ENCODE peak calls at places on chromosomes 5 and 9, in eight cellular contexts. One of them, this sample, is unnamed.

GRCh38 chr5:134403951-134404350 is 7.7 kb downstream of the CDKN2AIPNL start:
- DNase-seq in WERI-Rb-1: no peak
- DNase-seq in dorsolateral prefrontal cortex: no peak
- DNase-seq in heart left ventricle: no peak
- DNase-seq in A549: no peak
- DNase-seq in astrocyte: no peak
- DNase-seq in CD8-positive, alpha-beta T cell: no peak
- DNase-seq in IMR-90: no peak
- DNase-seq in this sample: no peak

GRCh38 chr5:95841914-95842812 is 19.6 kb upstream of the GLRX start:
- DNase-seq in heart left ventricle: no peak
- DNase-seq in IMR-90: peak
- DNase-seq in CD8-positive, alpha-beta T cell: no peak
- DNase-seq in A549: peak
- DNase-seq in WERI-Rb-1: no peak
- DNase-seq in astrocyte: no peak
- DNase-seq in dorsolateral prefrontal cortex: no peak
- DNase-seq in this sample: no peak

GRCh38 chr5:151072234-151073025 is 8.4 kb downstream of the TNIP1 start:
- DNase-seq in dorsolateral prefrontal cortex: no peak
- DNase-seq in CD8-positive, alpha-beta T cell: no peak
- DNase-seq in A549: peak
- DNase-seq in IMR-90: peak
- DNase-seq in astrocyte: peak
- DNase-seq in heart left ventricle: no peak
- DNase-seq in WERI-Rb-1: no peak
- DNase-seq in this sample: no peak

GRCh38 chr5:142904421-142904820 is 134.2 kb downstream of the ARHGAP26 start:
- DNase-seq in IMR-90: no peak
- DNase-seq in astrocyte: peak
- DNase-seq in WERI-Rb-1: no peak
- DNase-seq in A549: no peak
- DNase-seq in CD8-positive, alpha-beta T cell: no peak
- DNase-seq in dorsolateral prefrontal cortex: no peak
- DNase-seq in heart left ventricle: no peak
- DNase-seq in this sample: no peak

GRCh38 chr5:151255621-151256286 is 2.8 kb downstream of the GM2A start:
- DNase-seq in WERI-Rb-1: no peak
- DNase-seq in CD8-positive, alpha-beta T cell: no peak
- DNase-seq in IMR-90: no peak
- DNase-seq in dorsolateral prefrontal cortex: no peak
- DNase-seq in astrocyte: no peak
- DNase-seq in A549: no peak
- DNase-seq in heart left ventricle: no peak
- DNase-seq in this sample: peak

GRCh38 chr5:67373518-67373917 is 176.9 kb upstream of the CD180 start:
- DNase-seq in astrocyte: no peak
- DNase-seq in IMR-90: no peak
- DNase-seq in heart left ventricle: no peak
- DNase-seq in WERI-Rb-1: no peak
- DNase-seq in A549: no peak
- DNase-seq in CD8-positive, alpha-beta T cell: no peak
- DNase-seq in dorsolateral prefrontal cortex: no peak
- DNase-seq in this sample: no peak

GRCh38 chr9:136978073-136978864 is 965 bp downstream of the PTGDS start:
- DNase-seq in CD8-positive, alpha-beta T cell: peak
- DNase-seq in heart left ventricle: peak
- DNase-seq in IMR-90: peak
- DNase-seq in dorsolateral prefrontal cortex: peak
- DNase-seq in WERI-Rb-1: no peak
- DNase-seq in A549: peak
- DNase-seq in astrocyte: no peak
- DNase-seq in this sample: no peak

GRCh38 chr5:90866333-90866732 is 307.7 kb downstream of the ADGRV1 start:
- DNase-seq in IMR-90: peak
- DNase-seq in heart left ventricle: no peak
- DNase-seq in WERI-Rb-1: no peak
- DNase-seq in CD8-positive, alpha-beta T cell: no peak
- DNase-seq in astrocyte: peak
- DNase-seq in dorsolateral prefrontal cortex: no peak
- DNase-seq in A549: peak
- DNase-seq in this sample: no peak

GRCh38 chr5:173643964-173644363 is 27.5 kb upstream of the BOD1 start:
- DNase-seq in CD8-positive, alpha-beta T cell: no peak
- DNase-seq in IMR-90: peak
- DNase-seq in dorsolateral prefrontal cortex: peak
- DNase-seq in A549: no peak
- DNase-seq in astrocyte: peak
- DNase-seq in heart left ventricle: no peak
- DNase-seq in WERI-Rb-1: no peak
- DNase-seq in this sample: peak

GRCh38 chr9:36147441-36148175 is 11.1 kb downstream of the GLIPR2 start:
- DNase-seq in astrocyte: no peak
- DNase-seq in CD8-positive, alpha-beta T cell: no peak
- DNase-seq in A549: no peak
- DNase-seq in WERI-Rb-1: no peak
- DNase-seq in heart left ventricle: no peak
- DNase-seq in dorsolateral prefrontal cortex: no peak
- DNase-seq in IMR-90: no peak
- DNase-seq in this sample: no peak

GRCh38 chr5:107806705-107807104 is 136.0 kb upstream of the EFNA5 start:
- DNase-seq in dorsolateral prefrontal cortex: no peak
- DNase-seq in A549: peak
- DNase-seq in astrocyte: peak
- DNase-seq in CD8-positive, alpha-beta T cell: no peak
- DNase-seq in heart left ventricle: no peak
- DNase-seq in WERI-Rb-1: no peak
- DNase-seq in IMR-90: peak
- DNase-seq in this sample: no peak

GRCh38 chr9:37968228-37968672 is 64.3 kb upstream of the SLC25A51 start:
- DNase-seq in WERI-Rb-1: no peak
- DNase-seq in A549: peak
- DNase-seq in astrocyte: peak
- DNase-seq in dorsolateral prefrontal cortex: no peak
- DNase-seq in IMR-90: peak
- DNase-seq in CD8-positive, alpha-beta T cell: no peak
- DNase-seq in heart left ventricle: peak
- DNase-seq in this sample: no peak

GRCh38 chr9:14056235-14056930 is 257.6 kb downstream of the NFIB start:
- DNase-seq in dorsolateral prefrontal cortex: no peak
- DNase-seq in A549: no peak
- DNase-seq in IMR-90: no peak
- DNase-seq in WERI-Rb-1: no peak
- DNase-seq in astrocyte: no peak
- DNase-seq in CD8-positive, alpha-beta T cell: no peak
- DNase-seq in heart left ventricle: no peak
- DNase-seq in this sample: no peak

GRCh38 chr9:22682536-22683392 is 236.1 kb downstream of the DMRTA1 start:
- DNase-seq in WERI-Rb-1: no peak
- DNase-seq in dorsolateral prefrontal cortex: no peak
- DNase-seq in IMR-90: peak
- DNase-seq in CD8-positive, alpha-beta T cell: no peak
- DNase-seq in astrocyte: peak
- DNase-seq in heart left ventricle: no peak
- DNase-seq in A549: peak
- DNase-seq in this sample: no peak

GRCh38 chr5:59756373-59757035 is 137.0 kb downstream of the PDE4D start:
- DNase-seq in dorsolateral prefrontal cortex: no peak
- DNase-seq in WERI-Rb-1: no peak
- DNase-seq in astrocyte: no peak
- DNase-seq in heart left ventricle: no peak
- DNase-seq in IMR-90: no peak
- DNase-seq in CD8-positive, alpha-beta T cell: no peak
- DNase-seq in A549: peak
- DNase-seq in this sample: no peak

GRCh38 chr5:68745459-68745858 is 348.4 kb upstream of the SLC30A5 start:
- DNase-seq in astrocyte: no peak
- DNase-seq in A549: peak
- DNase-seq in IMR-90: peak
- DNase-seq in WERI-Rb-1: no peak
- DNase-seq in dorsolateral prefrontal cortex: peak
- DNase-seq in CD8-positive, alpha-beta T cell: no peak
- DNase-seq in heart left ventricle: no peak
- DNase-seq in this sample: no peak

GRCh38 chr5:131252824-131253171 is 11.1 kb upstream of the CDC42SE2 start:
- DNase-seq in IMR-90: no peak
- DNase-seq in CD8-positive, alpha-beta T cell: peak
- DNase-seq in dorsolateral prefrontal cortex: peak
- DNase-seq in WERI-Rb-1: no peak
- DNase-seq in astrocyte: no peak
- DNase-seq in A549: no peak
- DNase-seq in heart left ventricle: peak
- DNase-seq in this sample: peak
- H3K4me3 ChIP-seq in IMR-90: no peak
- H3K4me3 ChIP-seq in CD8-positive, alpha-beta T cell: peak
- H3K4me3 ChIP-seq in dorsolateral prefrontal cortex: no peak
- H3K4me3 ChIP-seq in WERI-Rb-1: no peak
- H3K4me3 ChIP-seq in astrocyte: no peak
- H3K4me3 ChIP-seq in A549: no peak
- H3K4me3 ChIP-seq in heart left ventricle: no peak
- H3K4me3 ChIP-seq in this sample: peak

DNA sequence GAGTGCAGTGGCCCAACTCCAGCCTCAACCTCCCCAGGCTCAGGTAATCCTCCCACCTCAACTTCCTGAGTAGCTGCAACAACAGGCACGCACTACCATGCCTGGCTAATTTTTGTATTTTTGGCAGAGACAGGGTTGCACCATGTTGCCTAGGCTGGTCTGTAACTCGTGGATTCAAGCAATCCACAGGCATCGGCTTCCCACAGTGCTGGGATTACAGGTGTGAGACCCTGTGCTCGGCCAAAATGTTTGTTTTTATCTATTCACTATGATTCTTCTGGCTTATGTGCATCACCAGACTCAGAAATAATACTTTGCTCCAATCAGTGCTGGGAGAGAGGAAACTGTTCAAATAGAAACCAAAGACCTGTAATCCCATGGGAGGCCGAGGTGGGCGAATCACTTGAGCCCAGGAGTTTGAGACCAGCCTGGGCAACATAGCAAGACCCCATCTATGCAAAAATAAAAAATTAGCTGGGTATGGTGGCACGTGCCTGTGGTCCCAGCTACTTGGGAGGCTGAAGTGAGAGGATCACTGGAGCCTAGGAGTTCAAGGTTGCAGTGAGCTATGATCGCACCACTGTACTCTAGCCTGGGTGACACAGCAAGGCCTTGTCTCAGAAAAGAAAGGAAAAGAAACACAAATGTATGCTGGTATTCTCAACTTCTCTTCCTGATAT is 4.4 kb downstream of the PIP5K1B start:
- DNase-seq in WERI-Rb-1: no peak
- DNase-seq in CD8-positive, alpha-beta T cell: no peak
- DNase-seq in A549: no peak
- DNase-seq in astrocyte: no peak
- DNase-seq in dorsolateral prefrontal cortex: no peak
- DNase-seq in IMR-90: no peak
- DNase-seq in heart left ventricle: no peak
- DNase-seq in this sample: no peak
- TF ChIP-seq CTCF in WERI-Rb-1: no peak
- TF ChIP-seq CTCF in CD8-positive, alpha-beta T cell: no peak
- TF ChIP-seq CTCF in A549: no peak
- TF ChIP-seq CTCF in astrocyte: no peak
- TF ChIP-seq CTCF in dorsolateral prefrontal cortex: no peak
- TF ChIP-seq CTCF in IMR-90: no peak
- TF ChIP-seq CTCF in heart left ventricle: no peak
- TF ChIP-seq CTCF in this sample: no peak

DNA sequence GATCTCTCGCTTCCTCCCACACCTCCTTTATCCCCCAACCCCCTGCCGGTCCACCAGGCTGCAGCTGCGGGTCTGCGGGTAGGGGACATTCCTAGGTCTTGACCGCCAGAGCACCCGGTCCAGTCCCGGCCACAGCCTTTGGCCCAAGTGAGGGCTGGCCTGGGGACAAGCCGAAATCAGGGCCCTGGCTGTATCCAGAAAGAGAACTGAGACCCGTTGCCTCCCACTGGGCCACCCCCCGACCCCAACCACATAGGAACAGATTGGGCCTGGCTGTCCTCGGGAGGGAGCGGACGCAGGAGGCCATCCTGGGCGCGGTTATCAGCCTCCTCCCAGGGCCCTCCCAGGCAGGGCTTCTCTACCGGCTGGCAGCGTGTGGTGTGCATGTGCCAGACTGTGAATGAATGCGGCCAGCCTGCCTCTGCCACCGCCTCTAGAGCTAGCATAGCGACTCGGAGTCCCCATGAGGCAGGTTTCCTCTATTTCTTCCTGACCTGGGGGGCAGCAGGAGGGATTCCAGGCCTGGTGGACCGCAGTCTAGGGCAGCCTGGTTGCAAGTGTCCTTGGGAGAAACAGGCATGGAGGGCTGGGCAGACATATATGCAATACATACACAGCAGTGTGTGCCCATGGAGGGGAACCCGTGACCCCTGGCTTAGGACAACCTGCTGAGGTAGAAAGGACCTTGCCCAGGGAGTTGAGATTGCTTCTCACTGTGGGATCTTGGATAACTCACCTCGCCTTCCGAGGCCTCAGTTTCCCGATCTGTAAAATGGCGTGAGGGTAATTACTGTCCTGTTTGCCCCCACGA is 1.2 kb downstream of the N4BP3 start:
- DNase-seq in dorsolateral prefrontal cortex: peak
- DNase-seq in CD8-positive, alpha-beta T cell: peak
- DNase-seq in A549: no peak
- DNase-seq in IMR-90: no peak
- DNase-seq in astrocyte: no peak
- DNase-seq in WERI-Rb-1: no peak
- DNase-seq in heart left ventricle: peak
- DNase-seq in this sample: no peak
- H3K4me3 ChIP-seq in dorsolateral prefrontal cortex: peak
- H3K4me3 ChIP-seq in CD8-positive, alpha-beta T cell: peak
- H3K4me3 ChIP-seq in A549: peak
- H3K4me3 ChIP-seq in IMR-90: no peak
- H3K4me3 ChIP-seq in astrocyte: no peak
- H3K4me3 ChIP-seq in WERI-Rb-1: peak
- H3K4me3 ChIP-seq in heart left ventricle: peak
- H3K4me3 ChIP-seq in this sample: peak

GRCh38 chr9:133956520-133957076 is 35.5 kb downstream of the VAV2 start:
- DNase-seq in WERI-Rb-1: no peak
- DNase-seq in heart left ventricle: peak
- DNase-seq in A549: no peak
- DNase-seq in astrocyte: no peak
- DNase-seq in IMR-90: peak
- DNase-seq in dorsolateral prefrontal cortex: no peak
- DNase-seq in CD8-positive, alpha-beta T cell: no peak
- DNase-seq in this sample: no peak

GRCh38 chr9:133957328-133957727 is 34.8 kb downstream of the VAV2 start:
- DNase-seq in WERI-Rb-1: no peak
- DNase-seq in astrocyte: no peak
- DNase-seq in A549: no peak
- DNase-seq in dorsolateral prefrontal cortex: no peak
- DNase-seq in CD8-positive, alpha-beta T cell: no peak
- DNase-seq in heart left ventricle: peak
- DNase-seq in IMR-90: no peak
- DNase-seq in this sample: no peak

GRCh38 chr9:133954862-133955529 is 37.1 kb downstream of the VAV2 start:
- DNase-seq in astrocyte: no peak
- DNase-seq in CD8-positive, alpha-beta T cell: no peak
- DNase-seq in IMR-90: no peak
- DNase-seq in dorsolateral prefrontal cortex: no peak
- DNase-seq in WERI-Rb-1: no peak
- DNase-seq in A549: no peak
- DNase-seq in heart left ventricle: peak
- DNase-seq in this sample: no peak

GRCh38 chr9:133953976-133954709 is 38.0 kb downstream of the VAV2 start:
- DNase-seq in A549: no peak
- DNase-seq in astrocyte: no peak
- DNase-seq in CD8-positive, alpha-beta T cell: no peak
- DNase-seq in heart left ventricle: peak
- DNase-seq in IMR-90: no peak
- DNase-seq in WERI-Rb-1: no peak
- DNase-seq in dorsolateral prefrontal cortex: peak
- DNase-seq in this sample: peak

GRCh38 chr9:133955821-133956411 is 36.2 kb downstream of the VAV2 start:
- DNase-seq in CD8-positive, alpha-beta T cell: peak
- DNase-seq in IMR-90: peak
- DNase-seq in A549: no peak
- DNase-seq in dorsolateral prefrontal cortex: no peak
- DNase-seq in heart left ventricle: peak
- DNase-seq in astrocyte: peak
- DNase-seq in WERI-Rb-1: peak
- DNase-seq in this sample: no peak
- TF ChIP-seq CTCF in CD8-positive, alpha-beta T cell: no peak
- TF ChIP-seq CTCF in IMR-90: peak
- TF ChIP-seq CTCF in A549: no peak
- TF ChIP-seq CTCF in dorsolateral prefrontal cortex: no peak
- TF ChIP-seq CTCF in heart left ventricle: no peak
- TF ChIP-seq CTCF in astrocyte: no peak
- TF ChIP-seq CTCF in WERI-Rb-1: peak
- TF ChIP-seq CTCF in this sample: peak

This sample was measured in GM12864.